ENCODE peak calls at places on chromosomes 11 and 22, in four cellular contexts. H is HT-29, A is GM04504, O is stomach. I is an unnamed sample.

GRCh38 chr11:113618360-113618759 is 87.7 kb downstream of the TMPRSS5 start:
- DNase-seq in H (no peak), A (peak), O (no peak), I (no peak)

GRCh38 chr11:69352715-69353325 is 58.9 kb downstream of the MYEOV start:
- DNase-seq in H (no peak), A (peak), O (peak), I (no peak)

GRCh38 chr11:83044958-83045712 is 26.6 kb downstream of the RAB30 start:
- DNase-seq in H (peak), A (peak), O (no peak), I (no peak)

GRCh38 chr11:106399075-106399500 is 321.6 kb downstream of the AASDHPPT start:
- DNase-seq in H (no peak), A (peak), O (no peak), I (no peak)

GRCh38 chr11:122137081-122137793 is 21.2 kb upstream of the BLID start:
- DNase-seq in H (no peak), A (peak), O (no peak), I (no peak)

GRCh38 chr11:59247535-59248227 is 35.0 kb upstream of the MPEG1 start:
- DNase-seq in H (no peak), A (peak), O (no peak), I (no peak)

GRCh38 chr11:34178422-34178821 is 73.0 kb downstream of the NAT10 start:
- DNase-seq in H (no peak), A (no peak), O (no peak), I (no peak)

GRCh38 chr11:132977746-132978145 is 554.6 kb downstream of the OPCML start:
- DNase-seq in H (no peak), A (no peak), O (no peak), I (no peak)

GRCh38 chr22:42984397-42984796 is 30.6 kb downstream of the PACSIN2 start:
- DNase-seq in H (no peak), A (no peak), O (no peak), I (no peak)

GRCh38 chr22:36395922-36396321 is 8.2 kb upstream of the MYH9 start:
- DNase-seq in H (no peak), A (no peak), O (no peak), I (peak)

GRCh38 chr22:49735411-49736311 is 92.0 kb downstream of the BRD1 start:
- DNase-seq in H (peak), A (no peak), O (peak), I (no peak)

GRCh38 chr22:17152971-17153370 is 6.1 kb downstream of the HDHD5 start:
- DNase-seq in H (no peak), A (no peak), O (no peak), I (peak)

GRCh38 chr11:71481101-71481960 is 28.3 kb downstream of the NADSYN1 start:
- DNase-seq in H (no peak), A (no peak), O (no peak), I (no peak)

GRCh38 chr22:38104084-38104483 is 6.4 kb downstream of the BAIAP2L2 start:
- DNase-seq in H (no peak), A (no peak), O (no peak), I (no peak)

I was measured in NCI-H2029 treated with DMSO at 0.1 percent for 48 hours.